ENCODE peak calls at places on chromosomes 12 and 14, in eight cellular contexts. K is fibroblast of villous mesenchyme, A is tibial artery, Z is right lobe of liver, V is IMR-90, U is cardiac muscle cell, W is A549, M is HCT116. C is an unnamed sample.

GRCh38 chr12:53160000-53160399 is 20.5 kb upstream of the ZNF740 start:
- DNase-seq in K (no peak), A (no peak), Z (no peak), V (no peak), U (no peak), W (no peak), M (no peak), C (no peak)

GRCh38 chr14:103386632-103387329 is 1.6 kb downstream of the MARK3 start:
- DNase-seq in K (peak), A (no peak), Z (no peak), V (peak), U (no peak), W (no peak), M (no peak), C (no peak)

GRCh38 chr14:76138758-76139723 is 12.7 kb upstream of the GPATCH2L start:
- DNase-seq in K (no peak), A (no peak), Z (no peak), V (no peak), U (peak), W (no peak), M (no peak), C (no peak)

GRCh38 chr14:50762001-50762930 is 68.7 kb downstream of the NIN start:
- DNase-seq in K (peak), A (no peak), Z (no peak), V (peak), U (peak), W (no peak), M (no peak), C (no peak)

GRCh38 chr12:28222081-28222700 is 31.9 kb downstream of the CCDC91 start:
- DNase-seq in K (no peak), A (no peak), Z (no peak), V (no peak), U (no peak), W (no peak), M (no peak), C (no peak)

GRCh38 chr14:98965061-98965460 is 306.9 kb downstream of the BCL11B start:
- DNase-seq in K (no peak), A (no peak), Z (no peak), V (no peak), U (no peak), W (no peak), M (no peak), C (no peak)

GRCh38 chr12:89117448-89118034 is 234.8 kb downstream of the DUSP6 start:
- DNase-seq in K (no peak), A (no peak), Z (no peak), V (peak), U (no peak), W (no peak), M (peak), C (no peak)

GRCh38 chr12:55820679-55821078 is 2.8 kb downstream of the ORMDL2 start:
- DNase-seq in K (peak), A (no peak), Z (no peak), V (no peak), U (peak), W (peak), M (no peak), C (no peak)

GRCh38 chr14:49550284-49551184 is 35.6 kb downstream of the RPS29 start:
- DNase-seq in K (peak), A (no peak), Z (no peak), V (peak), U (peak), W (no peak), M (peak), C (no peak)

GRCh38 chr12:8827551-8828347 is 5.3 kb downstream of the A2ML1 start:
- DNase-seq in K (no peak), A (no peak), Z (no peak), V (no peak), U (no peak), W (no peak), M (no peak), C (no peak)

GRCh38 chr14:32408018-32408417 is 78.9 kb downstream of the AKAP6 start:
- DNase-seq in K (no peak), A (no peak), Z (no peak), V (no peak), U (peak), W (no peak), M (no peak), C (no peak)

GRCh38 chr12:109940339-109940923 is 40.4 kb downstream of the TCHP start:
- DNase-seq in K (no peak), A (no peak), Z (no peak), V (no peak), U (no peak), W (no peak), M (no peak), C (no peak)

GRCh38 chr14:97977711-97978261 is 1180.6 kb downstream of the VRK1 start:
- DNase-seq in K (no peak), A (peak), Z (peak), V (no peak), U (peak), W (no peak), M (no peak), C (peak)

GRCh38 chr14:76514599-76514998 is 138.7 kb downstream of the ESRRB start:
- DNase-seq in K (peak), A (peak), Z (no peak), V (peak), U (peak), W (peak), M (peak), C (no peak)

GRCh38 chr14:68284333-68284732 is 464.8 kb downstream of the RAD51B start:
- DNase-seq in K (no peak), A (no peak), Z (no peak), V (no peak), U (peak), W (no peak), M (no peak), C (no peak)

GRCh38 chr12:23354800-23355199 is 594.7 kb downstream of the SOX5 start:
- DNase-seq in K (no peak), A (no peak), Z (no peak), V (no peak), U (no peak), W (no peak), M (no peak), C (no peak)

GRCh38 chr14:87944987-87945604 is 47.9 kb downstream of the GALC start:
- DNase-seq in K (peak), A (no peak), Z (no peak), V (peak), U (peak), W (no peak), M (peak), C (peak)

GRCh38 chr12:69252033-69252432 is 12.7 kb downstream of the CPSF6 start:
- DNase-seq in K (peak), A (no peak), Z (no peak), V (no peak), U (no peak), W (no peak), M (no peak), C (no peak)

GRCh38 chr14:104819361-104819771 is 18.5 kb downstream of the ZBTB42 start:
- DNase-seq in K (no peak), A (peak), Z (no peak), V (no peak), U (no peak), W (no peak), M (no peak), C (no peak)

GRCh38 chr12:28121433-28121832 is 68.8 kb upstream of the CCDC91 start:
- DNase-seq in K (no peak), A (no peak), Z (no peak), V (no peak), U (no peak), W (no peak), M (no peak), C (no peak)

DNA sequence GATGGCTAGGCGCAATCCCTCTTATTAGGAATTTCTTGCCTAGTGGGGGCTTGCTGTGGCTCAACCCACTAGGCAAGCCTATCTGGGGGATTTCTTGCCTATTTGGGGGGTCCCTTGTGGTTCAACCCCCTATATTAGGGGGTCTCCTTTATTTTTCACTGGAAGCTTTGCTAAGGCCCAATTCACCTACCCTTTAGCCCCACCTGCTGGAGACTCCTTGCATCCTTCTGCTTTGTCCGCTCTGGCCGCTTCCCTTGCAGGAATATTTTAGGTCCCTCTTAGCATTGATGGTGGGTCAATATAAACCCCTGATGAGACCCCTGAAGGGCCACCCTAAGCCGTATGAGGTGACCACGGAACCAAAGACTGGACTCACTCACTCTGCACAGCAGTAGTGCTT is 1552.1 kb downstream of the AACS start:
- DNase-seq in K (no peak), A (no peak), Z (no peak), V (no peak), U (no peak), W (no peak), M (no peak), C (no peak)
- TF ChIP-seq CTCF in K (peak), A (no peak), Z (peak), V (no peak), U (peak), W (no peak), M (no peak), C (peak)

GRCh38 chr14:61569308-61569707 is 126.0 kb upstream of the HIF1A start:
- DNase-seq in K (no peak), A (no peak), Z (no peak), V (no peak), U (no peak), W (no peak), M (no peak), C (no peak)

GRCh38 chr14:61569783-61570182 is 125.5 kb upstream of the HIF1A start:
- DNase-seq in K (peak), A (peak), Z (no peak), V (peak), U (peak), W (no peak), M (no peak), C (peak)

GRCh38 chr14:61566537-61567225 is 128.6 kb upstream of the HIF1A start:
- DNase-seq in K (peak), A (no peak), Z (no peak), V (peak), U (peak), W (no peak), M (no peak), C (peak)

GRCh38 chr14:61568572-61569011 is 126.7 kb upstream of the HIF1A start:
- DNase-seq in K (no peak), A (no peak), Z (peak), V (no peak), U (no peak), W (no peak), M (no peak), C (no peak)

GRCh38 chr14:61567838-61568571 is 127.3 kb upstream of the HIF1A start:
- DNase-seq in K (no peak), A (peak), Z (no peak), V (no peak), U (no peak), W (no peak), M (no peak), C (no peak)
- H3K4me3 ChIP-seq in K (no peak), A (peak), Z (peak), V (no peak), U (no peak), W (no peak), M (peak), C (no peak)

GRCh38 chr12:123548107-123548506 is 14.6 kb upstream of the RILPL1 start:
- DNase-seq in K (no peak), A (no peak), Z (no peak), V (no peak), U (no peak), W (no peak), M (no peak), C (no peak)
- TF ChIP-seq CTCF in K (no peak), A (no peak), Z (no peak), V (no peak), U (no peak), W (no peak), M (no peak), C (no peak)

DNA sequence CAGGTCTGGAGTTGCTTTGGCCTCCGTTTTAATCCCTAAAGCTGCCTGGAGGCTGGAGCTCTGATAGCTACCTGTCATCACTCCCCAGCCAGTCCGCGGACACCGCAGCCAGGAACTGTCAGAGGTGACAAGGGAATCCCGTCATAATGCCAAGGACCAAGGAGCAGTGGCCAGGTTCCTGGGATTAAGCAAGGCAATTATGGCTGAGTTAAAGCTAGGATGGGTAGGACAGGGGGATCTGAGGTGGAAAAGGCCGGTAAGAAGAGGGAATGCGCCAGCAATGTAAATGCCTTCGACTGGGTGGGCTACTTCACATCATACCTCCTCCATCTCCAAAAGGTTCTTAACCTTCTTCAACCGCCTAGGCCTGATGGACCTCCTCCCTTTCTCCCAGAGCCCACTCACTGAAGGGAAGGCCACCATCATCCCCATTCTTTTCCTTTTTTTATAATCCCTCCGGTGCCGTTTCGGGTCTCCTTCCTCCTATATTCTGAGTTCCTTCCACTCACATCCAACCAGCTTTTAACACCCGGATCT is 1.9 kb downstream of the PPP1R3E start:
- DNase-seq in K (peak), A (peak), Z (peak), V (peak), U (peak), W (no peak), M (no peak), C (no peak)
- H3K4me3 ChIP-seq in K (peak), A (peak), Z (peak), V (peak), U (peak), W (peak), M (peak), C (peak)

GRCh38 chr12:5912437-5913334 is 32.4 kb downstream of the ANO2 start:
- DNase-seq in K (no peak), A (peak), Z (no peak), V (no peak), U (no peak), W (no peak), M (no peak), C (no peak)
- TF ChIP-seq CTCF in K (peak), A (no peak), Z (no peak), V (peak), U (peak), W (no peak), M (peak), C (peak)

GRCh38 chr14:53963491-53964227 is 7.0 kb upstream of the BMP4 start:
- DNase-seq in K (no peak), A (peak), Z (peak), V (no peak), U (peak), W (no peak), M (no peak), C (no peak)
- H3K4me3 ChIP-seq in K (peak), A (peak), Z (peak), V (no peak), U (peak), W (peak), M (peak), C (peak)

GRCh38 chr12:101666017-101666728 is 31.3 kb upstream of the CHPT1 start:
- DNase-seq in K (no peak), A (no peak), Z (no peak), V (no peak), U (no peak), W (no peak), M (no peak), C (no peak)

GRCh38 chr12:101671839-101672238 is 25.6 kb upstream of the CHPT1 start:
- DNase-seq in K (no peak), A (no peak), Z (no peak), V (no peak), U (no peak), W (no peak), M (no peak), C (no peak)

GRCh38 chr12:101667591-101667990 is 29.8 kb upstream of the CHPT1 start:
- DNase-seq in K (no peak), A (no peak), Z (no peak), V (no peak), U (no peak), W (no peak), M (no peak), C (no peak)

GRCh38 chr12:101671157-101671791 is 26.2 kb upstream of the CHPT1 start:
- DNase-seq in K (no peak), A (no peak), Z (no peak), V (no peak), U (no peak), W (no peak), M (no peak), C (no peak)

GRCh38 chr12:101670007-101670671 is 27.3 kb upstream of the CHPT1 start:
- DNase-seq in K (peak), A (no peak), Z (no peak), V (peak), U (peak), W (peak), M (peak), C (peak)
- TF ChIP-seq CTCF in K (peak), A (peak), Z (peak), V (peak), U (peak), W (peak), M (peak), C (peak)

C was measured in retinal pigment epithelial cell.